ENCODE peak calls at places on chromosome 14, in ten cellular contexts. One of them, this sample, is unnamed.

GRCh38 chr14:92625213-92625612 is 111.6 kb downstream of the RIN3 start:
- DNase-seq in breast epithelium: no peak
- DNase-seq in ovary: no peak
- DNase-seq in HepG2: no peak
- DNase-seq in vagina: no peak
- DNase-seq in endothelial cell of umbilical vein: no peak
- DNase-seq in Peyer's patch: no peak
- DNase-seq in stomach: no peak
- DNase-seq in A549: peak
- DNase-seq in suprapubic skin: no peak
- DNase-seq in this sample: no peak

GRCh38 chr14:34678306-34678705 is 36.1 kb downstream of the CFL2 start:
- DNase-seq in breast epithelium: no peak
- DNase-seq in ovary: no peak
- DNase-seq in HepG2: no peak
- DNase-seq in vagina: no peak
- DNase-seq in endothelial cell of umbilical vein: no peak
- DNase-seq in Peyer's patch: no peak
- DNase-seq in stomach: no peak
- DNase-seq in A549: no peak
- DNase-seq in suprapubic skin: no peak
- DNase-seq in this sample: no peak

GRCh38 chr14:71855399-71856036 is 76.7 kb upstream of the RGS6 start:
- DNase-seq in breast epithelium: no peak
- DNase-seq in ovary: peak
- DNase-seq in HepG2: peak
- DNase-seq in vagina: no peak
- DNase-seq in endothelial cell of umbilical vein: peak
- DNase-seq in Peyer's patch: peak
- DNase-seq in stomach: peak
- DNase-seq in A549: peak
- DNase-seq in suprapubic skin: no peak
- DNase-seq in this sample: peak

GRCh38 chr14:51912112-51912786 is 51.8 kb downstream of the GNG2 start:
- DNase-seq in breast epithelium: no peak
- DNase-seq in ovary: no peak
- DNase-seq in HepG2: no peak
- DNase-seq in vagina: no peak
- DNase-seq in endothelial cell of umbilical vein: no peak
- DNase-seq in Peyer's patch: no peak
- DNase-seq in stomach: no peak
- DNase-seq in A549: no peak
- DNase-seq in suprapubic skin: no peak
- DNase-seq in this sample: no peak

GRCh38 chr14:70822706-70823185 is 13.4 kb upstream of the MAP3K9 start:
- DNase-seq in breast epithelium: no peak
- DNase-seq in ovary: peak
- DNase-seq in HepG2: no peak
- DNase-seq in vagina: no peak
- DNase-seq in endothelial cell of umbilical vein: no peak
- DNase-seq in Peyer's patch: no peak
- DNase-seq in stomach: peak
- DNase-seq in A549: peak
- DNase-seq in suprapubic skin: no peak
- DNase-seq in this sample: no peak

GRCh38 chr14:52025310-52025709 is 36.0 kb downstream of the RTRAF start:
- DNase-seq in breast epithelium: no peak
- DNase-seq in ovary: no peak
- DNase-seq in HepG2: no peak
- DNase-seq in vagina: no peak
- DNase-seq in endothelial cell of umbilical vein: peak
- DNase-seq in Peyer's patch: no peak
- DNase-seq in stomach: no peak
- DNase-seq in A549: no peak
- DNase-seq in suprapubic skin: no peak
- DNase-seq in this sample: no peak

GRCh38 chr14:39006721-39007410 is 96.2 kb downstream of the SEC23A start:
- DNase-seq in breast epithelium: no peak
- DNase-seq in ovary: no peak
- DNase-seq in HepG2: no peak
- DNase-seq in vagina: no peak
- DNase-seq in endothelial cell of umbilical vein: no peak
- DNase-seq in Peyer's patch: no peak
- DNase-seq in stomach: no peak
- DNase-seq in A549: no peak
- DNase-seq in suprapubic skin: no peak
- DNase-seq in this sample: no peak

GRCh38 chr14:35378638-35379568 is 25.6 kb downstream of the NFKBIA start:
- DNase-seq in breast epithelium: no peak
- DNase-seq in ovary: no peak
- DNase-seq in HepG2: no peak
- DNase-seq in vagina: no peak
- DNase-seq in endothelial cell of umbilical vein: no peak
- DNase-seq in Peyer's patch: no peak
- DNase-seq in stomach: no peak
- DNase-seq in A549: no peak
- DNase-seq in suprapubic skin: no peak
- DNase-seq in this sample: no peak

GRCh38 chr14:97359391-97359790 is 562.2 kb downstream of the VRK1 start:
- DNase-seq in breast epithelium: no peak
- DNase-seq in ovary: no peak
- DNase-seq in HepG2: no peak
- DNase-seq in vagina: no peak
- DNase-seq in endothelial cell of umbilical vein: no peak
- DNase-seq in Peyer's patch: no peak
- DNase-seq in stomach: no peak
- DNase-seq in A549: no peak
- DNase-seq in suprapubic skin: no peak
- DNase-seq in this sample: no peak

GRCh38 chr14:67940894-67941455 is 121.4 kb downstream of the RAD51B start:
- DNase-seq in breast epithelium: no peak
- DNase-seq in ovary: peak
- DNase-seq in HepG2: no peak
- DNase-seq in vagina: no peak
- DNase-seq in endothelial cell of umbilical vein: peak
- DNase-seq in Peyer's patch: no peak
- DNase-seq in stomach: peak
- DNase-seq in A549: no peak
- DNase-seq in suprapubic skin: no peak
- DNase-seq in this sample: no peak

GRCh38 chr14:69632154-69632553 is 20.8 kb downstream of the SUSD6 start:
- DNase-seq in breast epithelium: no peak
- DNase-seq in ovary: no peak
- DNase-seq in HepG2: no peak
- DNase-seq in vagina: no peak
- DNase-seq in endothelial cell of umbilical vein: no peak
- DNase-seq in Peyer's patch: no peak
- DNase-seq in stomach: no peak
- DNase-seq in A549: no peak
- DNase-seq in suprapubic skin: no peak
- DNase-seq in this sample: no peak

GRCh38 chr14:26982071-26982470 is 384.2 kb upstream of the NOVA1 start:
- DNase-seq in breast epithelium: no peak
- DNase-seq in ovary: no peak
- DNase-seq in HepG2: no peak
- DNase-seq in vagina: no peak
- DNase-seq in endothelial cell of umbilical vein: no peak
- DNase-seq in Peyer's patch: no peak
- DNase-seq in stomach: no peak
- DNase-seq in A549: no peak
- DNase-seq in suprapubic skin: no peak
- DNase-seq in this sample: no peak

GRCh38 chr14:77325746-77326094 is 4.9 kb downstream of the GSTZ1 start:
- DNase-seq in breast epithelium: no peak
- DNase-seq in ovary: no peak
- DNase-seq in HepG2: peak
- DNase-seq in vagina: no peak
- DNase-seq in endothelial cell of umbilical vein: no peak
- DNase-seq in Peyer's patch: no peak
- DNase-seq in stomach: no peak
- DNase-seq in A549: no peak
- DNase-seq in suprapubic skin: no peak
- DNase-seq in this sample: no peak

GRCh38 chr14:63273717-63274673 is 44.7 kb downstream of the GPHB5 start:
- DNase-seq in breast epithelium: no peak
- DNase-seq in ovary: no peak
- DNase-seq in HepG2: no peak
- DNase-seq in vagina: no peak
- DNase-seq in endothelial cell of umbilical vein: no peak
- DNase-seq in Peyer's patch: no peak
- DNase-seq in stomach: no peak
- DNase-seq in A549: no peak
- DNase-seq in suprapubic skin: no peak
- DNase-seq in this sample: no peak

GRCh38 chr14:51733147-51733546 is 81.4 kb downstream of the FRMD6 start:
- DNase-seq in breast epithelium: no peak
- DNase-seq in ovary: no peak
- DNase-seq in HepG2: no peak
- DNase-seq in vagina: no peak
- DNase-seq in endothelial cell of umbilical vein: no peak
- DNase-seq in Peyer's patch: no peak
- DNase-seq in stomach: no peak
- DNase-seq in A549: no peak
- DNase-seq in suprapubic skin: no peak
- DNase-seq in this sample: no peak

GRCh38 chr14:98853063-98853729 is 418.8 kb downstream of the BCL11B start:
- DNase-seq in breast epithelium: no peak
- DNase-seq in ovary: no peak
- DNase-seq in HepG2: no peak
- DNase-seq in vagina: no peak
- DNase-seq in endothelial cell of umbilical vein: no peak
- DNase-seq in Peyer's patch: no peak
- DNase-seq in stomach: no peak
- DNase-seq in A549: no peak
- DNase-seq in suprapubic skin: peak
- DNase-seq in this sample: no peak

GRCh38 chr14:53949201-53949600 is 7.4 kb downstream of the BMP4 start:
- DNase-seq in breast epithelium: no peak
- DNase-seq in ovary: no peak
- DNase-seq in HepG2: no peak
- DNase-seq in vagina: no peak
- DNase-seq in endothelial cell of umbilical vein: no peak
- DNase-seq in Peyer's patch: no peak
- DNase-seq in stomach: no peak
- DNase-seq in A549: no peak
- DNase-seq in suprapubic skin: no peak
- DNase-seq in this sample: no peak
- TF ChIP-seq POLR2A in breast epithelium: no peak
- TF ChIP-seq POLR2A in ovary: no peak
- TF ChIP-seq POLR2A in HepG2: no peak
- TF ChIP-seq POLR2A in vagina: no peak
- TF ChIP-seq POLR2A in endothelial cell of umbilical vein: peak
- TF ChIP-seq POLR2A in Peyer's patch: no peak
- TF ChIP-seq POLR2A in stomach: no peak
- TF ChIP-seq POLR2A in A549: no peak
- TF ChIP-seq POLR2A in suprapubic skin: no peak
- TF ChIP-seq POLR2A in this sample: no peak

GRCh38 chr14:105483300-105484068 is 3.2 kb upstream of the CRIP1 start:
- DNase-seq in breast epithelium: peak
- DNase-seq in ovary: no peak
- DNase-seq in HepG2: no peak
- DNase-seq in vagina: no peak
- DNase-seq in endothelial cell of umbilical vein: no peak
- DNase-seq in Peyer's patch: no peak
- DNase-seq in stomach: no peak
- DNase-seq in A549: no peak
- DNase-seq in suprapubic skin: no peak
- DNase-seq in this sample: no peak
- TF ChIP-seq POLR2A in breast epithelium: no peak
- TF ChIP-seq POLR2A in ovary: no peak
- TF ChIP-seq POLR2A in HepG2: no peak
- TF ChIP-seq POLR2A in vagina: no peak
- TF ChIP-seq POLR2A in endothelial cell of umbilical vein: no peak
- TF ChIP-seq POLR2A in Peyer's patch: no peak
- TF ChIP-seq POLR2A in stomach: no peak
- TF ChIP-seq POLR2A in A549: no peak
- TF ChIP-seq POLR2A in suprapubic skin: no peak
- TF ChIP-seq POLR2A in this sample: no peak

DNA sequence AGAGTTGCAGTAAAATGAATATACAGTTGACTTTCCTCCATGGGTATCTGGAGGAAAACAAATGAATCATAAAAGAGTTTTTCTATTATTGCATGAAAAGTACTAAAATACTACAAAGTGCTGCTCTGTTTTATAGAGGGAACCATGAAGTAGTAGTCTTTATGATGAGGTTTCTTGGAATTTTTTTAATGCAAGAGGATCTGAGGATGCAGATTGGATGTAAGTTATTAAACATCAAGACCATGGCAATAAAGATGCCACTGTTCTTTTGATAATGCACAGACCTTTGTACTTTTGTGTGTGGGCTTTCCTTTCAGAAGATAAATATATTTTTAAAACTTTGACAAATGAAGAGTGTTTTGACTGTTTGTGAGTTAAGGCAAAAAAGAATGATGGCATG is 87.5 kb downstream of the DACT1 start:
- DNase-seq in breast epithelium: no peak
- DNase-seq in ovary: no peak
- DNase-seq in HepG2: no peak
- DNase-seq in vagina: no peak
- DNase-seq in endothelial cell of umbilical vein: no peak
- DNase-seq in Peyer's patch: no peak
- DNase-seq in stomach: no peak
- DNase-seq in A549: no peak
- DNase-seq in suprapubic skin: no peak
- DNase-seq in this sample: no peak
- TF ChIP-seq POLR2A in breast epithelium: no peak
- TF ChIP-seq POLR2A in ovary: no peak
- TF ChIP-seq POLR2A in HepG2: no peak
- TF ChIP-seq POLR2A in vagina: no peak
- TF ChIP-seq POLR2A in endothelial cell of umbilical vein: no peak
- TF ChIP-seq POLR2A in Peyer's patch: no peak
- TF ChIP-seq POLR2A in stomach: no peak
- TF ChIP-seq POLR2A in A549: no peak
- TF ChIP-seq POLR2A in suprapubic skin: no peak
- TF ChIP-seq POLR2A in this sample: no peak

DNA sequence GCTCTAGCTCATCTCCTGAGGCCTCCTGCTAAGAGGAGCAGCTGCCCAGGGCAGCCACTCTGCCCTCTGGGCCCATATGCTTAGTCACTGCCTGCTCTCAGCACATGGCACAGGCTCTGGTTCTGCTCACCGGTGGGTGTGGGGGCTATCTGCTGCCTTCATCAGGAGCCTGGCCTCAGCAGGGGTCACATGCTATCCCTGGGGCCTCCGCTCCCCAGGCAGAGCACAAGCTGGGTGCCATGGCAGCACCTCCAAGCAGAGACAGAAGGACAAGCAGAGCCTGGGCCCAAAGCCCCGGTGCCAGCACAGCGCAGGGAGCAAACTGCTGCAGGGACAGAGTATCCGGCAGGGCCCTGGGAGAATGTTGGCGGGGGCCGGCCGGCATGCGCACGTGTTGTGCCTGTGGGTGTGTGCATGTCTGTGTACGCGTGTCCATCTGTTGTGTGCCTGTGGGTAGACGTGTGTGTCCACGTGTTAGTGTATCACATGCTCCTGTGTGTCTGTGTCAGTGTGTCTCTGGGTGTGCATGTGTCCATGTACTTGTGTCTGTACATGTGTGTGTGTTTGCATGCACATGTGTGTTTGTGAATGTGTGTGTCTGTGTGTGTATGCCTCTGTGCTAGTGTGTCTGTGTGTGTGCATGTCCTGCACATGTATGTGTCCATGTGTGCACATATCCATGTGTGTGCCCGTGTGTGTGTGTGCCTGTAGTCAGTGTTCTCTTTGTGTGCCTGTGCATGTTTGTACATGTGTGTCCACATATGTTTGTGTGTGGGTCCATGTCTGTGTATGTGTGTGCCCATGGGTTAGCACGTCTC is 326.9 kb downstream of the TMEM121 start:
- DNase-seq in breast epithelium: peak
- DNase-seq in ovary: peak
- DNase-seq in HepG2: no peak
- DNase-seq in vagina: no peak
- DNase-seq in endothelial cell of umbilical vein: no peak
- DNase-seq in Peyer's patch: peak
- DNase-seq in stomach: no peak
- DNase-seq in A549: no peak
- DNase-seq in suprapubic skin: peak
- DNase-seq in this sample: no peak
- TF ChIP-seq POLR2A in breast epithelium: no peak
- TF ChIP-seq POLR2A in ovary: no peak
- TF ChIP-seq POLR2A in HepG2: no peak
- TF ChIP-seq POLR2A in vagina: no peak
- TF ChIP-seq POLR2A in endothelial cell of umbilical vein: no peak
- TF ChIP-seq POLR2A in Peyer's patch: no peak
- TF ChIP-seq POLR2A in stomach: no peak
- TF ChIP-seq POLR2A in A549: no peak
- TF ChIP-seq POLR2A in suprapubic skin: no peak
- TF ChIP-seq POLR2A in this sample: no peak

This sample was measured in erythroblast.